ENCODE peak calls at places on chromosomes 11 and 22, in five cellular contexts. I, Y, F, G and W are unnamed samples.

GRCh38 chr11:123183391-123184099 is 11.5 kb downstream of the CLMP start:
- DNase-seq in I (no peak), Y (peak; percentile 47), F (no peak), G (no peak), W (no peak)

GRCh38 chr11:123755344-123755743 is 1.0 kb upstream of the OR6X1 start:
- DNase-seq in I (no peak), Y (no peak), F (no peak), G (no peak), W (no peak)

GRCh38 chr22:22156348-22156715 is 88.3 kb upstream of the VPREB1 start:
- DNase-seq in I (no peak), Y (no peak), F (no peak), G (no peak), W (no peak)

GRCh38 chr11:130037881-130038601 is 31.7 kb upstream of the APLP2 start:
- DNase-seq in I (no peak), Y (peak; percentile 80), F (no peak), G (no peak), W (no peak)

GRCh38 chr11:76203131-76203925 is 3.0 kb downstream of the WNT11 start:
- DNase-seq in I (no peak), Y (no peak), F (no peak), G (no peak), W (no peak)

GRCh38 chr11:83557638-83558037 is 271.5 kb upstream of the CCDC90B start:
- DNase-seq in I (no peak), Y (no peak), F (no peak), G (no peak), W (no peak)

GRCh38 chr11:12762696-12763324 is 88.6 kb downstream of the TEAD1 start:
- DNase-seq in I (no peak), Y (no peak), F (no peak), G (no peak), W (no peak)

GRCh38 chr11:132422725-132423124 is 1052.3 kb downstream of the NTM start:
- DNase-seq in I (no peak), Y (no peak), F (no peak), G (no peak), W (no peak)

GRCh38 chr11:103055174-103055890 is 36.6 kb downstream of the DCUN1D5 start:
- DNase-seq in I (peak; percentile 65), Y (peak; percentile 33), F (no peak), G (no peak), W (no peak)

GRCh38 chr11:73380321-73380720 is 4.1 kb downstream of the RELT start:
- DNase-seq in I (no peak), Y (no peak), F (no peak), G (no peak), W (no peak)

GRCh38 chr22:41387341-41387740 is 5.6 kb downstream of the TEF start:
- DNase-seq in I (no peak), Y (no peak), F (no peak), G (no peak), W (no peak)

GRCh38 chr11:55726715-55727324 is 46.4 kb upstream of the OR5D13 start:
- DNase-seq in I (no peak), Y (no peak), F (no peak), G (no peak), W (no peak)

GRCh38 chr11:111634981-111635705 is 32.9 kb downstream of the SIK2 start:
- DNase-seq in I (peak; percentile 66), Y (peak; percentile 44), F (no peak), G (no peak), W (no peak)

GRCh38 chr11:59263225-59263894 is 50.6 kb upstream of the MPEG1 start:
- DNase-seq in I (no peak), Y (peak; percentile 16), F (no peak), G (no peak), W (no peak)

GRCh38 chr11:67539588-67539987 is 16.3 kb upstream of the CABP2 start:
- DNase-seq in I (no peak), Y (no peak), F (no peak), G (no peak), W (no peak)

GRCh38 chr11:110529043-110529442 is 99.3 kb downstream of the FDX1 start:
- DNase-seq in I (no peak), Y (no peak), F (no peak), G (no peak), W (no peak)

GRCh38 chr11:16598032-16598431 is 140.4 kb upstream of the C11orf58 start:
- DNase-seq in I (no peak), Y (no peak), F (no peak), G (no peak), W (no peak)

GRCh38 chr11:111490496-111490895 is 21.7 kb downstream of the BTG4 start:
- DNase-seq in I (no peak), Y (no peak), F (no peak), G (no peak), W (no peak)

GRCh38 chr11:61814242-61814957 is 2.4 kb downstream of the FADS1 start:
- DNase-seq in I (no peak), Y (peak; percentile 17), F (peak; percentile 28), G (no peak), W (no peak)

GRCh38 chr11:47408598-47409439 is 429 bp downstream of the SLC39A13 start:
- DNase-seq in I (peak; percentile 87), Y (peak; percentile 82), F (no peak), G (no peak), W (peak; percentile 82)

GRCh38 chr11:118046964-118047700 is 29.7 kb upstream of the TMPRSS4 start:
- DNase-seq in I (no peak), Y (no peak), F (no peak), G (no peak), W (no peak)

GRCh38 chr11:86155210-86155844 is 86.4 kb upstream of the PICALM start:
- DNase-seq in I (no peak), Y (peak; percentile 80), F (no peak), G (no peak), W (no peak)

GRCh38 chr11:76796511-76797203 is 13.5 kb downstream of the TSKU start:
- DNase-seq in I (no peak), Y (no peak), F (peak; percentile 5), G (peak; percentile 74), W (peak; percentile 61)

GRCh38 chr11:1428762-1429316 is 39.1 kb downstream of the BRSK2 start:
- DNase-seq in I (no peak), Y (no peak), F (no peak), G (no peak), W (no peak)

GRCh38 chr22:42270512-42271190 is at the start of gene TCF20:
- DNase-seq in I (peak; percentile 62), Y (peak; percentile 70), F (peak; percentile 73), G (no peak), W (peak; percentile 85)

GRCh38 chr11:73570415-73571114 is 27.3 kb downstream of the FAM168A start:
- DNase-seq in I (peak; percentile 72), Y (peak; percentile 99), F (no peak), G (no peak), W (no peak)

GRCh38 chr11:119470316-119471266 is 47.6 kb upstream of the THY1 start:
- DNase-seq in I (peak; percentile 96), Y (peak; percentile 75), F (no peak), G (no peak), W (no peak)

GRCh38 chr22:35227248-35227647 is 30.0 kb upstream of the HMGXB4 start:
- DNase-seq in I (no peak), Y (no peak), F (no peak), G (no peak), W (no peak)

GRCh38 chr11:2088284-2088683 is 50.9 kb downstream of the IGF2 start:
- DNase-seq in I (no peak), Y (no peak), F (no peak), G (no peak), W (no peak)

GRCh38 chr11:134654161-134654915 is 242.3 kb upstream of the B3GAT1 start:
- DNase-seq in I (no peak), Y (no peak), F (no peak), G (no peak), W (peak; percentile 39)

GRCh38 chr11:73980001-73980960 is 2.4 kb downstream of the UCP2 start:
- DNase-seq in I (peak; percentile 20), Y (peak; percentile 26), F (no peak), G (no peak), W (peak; percentile 18)

DNA sequence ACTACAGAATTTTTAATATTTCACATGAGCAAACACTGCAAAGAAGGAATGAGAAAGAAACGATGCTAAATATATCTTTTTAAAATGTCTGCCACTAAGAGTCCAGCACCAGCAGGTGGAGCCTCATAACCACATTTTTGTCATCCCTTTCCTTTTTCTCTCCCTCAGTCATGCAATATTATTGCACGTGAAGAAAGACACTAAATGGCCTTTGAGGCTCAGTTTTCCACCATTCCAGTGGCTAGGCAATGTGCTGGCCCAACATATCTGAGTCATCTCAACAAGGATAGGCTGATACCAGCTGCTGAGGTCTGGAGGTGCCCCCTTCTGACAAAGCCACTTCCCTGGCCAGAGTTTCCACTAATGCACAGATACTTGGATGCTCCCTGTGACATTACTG is 1.8 kb downstream of the ALKBH8 start:
- DNase-seq in I (peak; percentile 66), Y (peak; percentile 48), F (peak; percentile 38), G (no peak), W (no peak)
- TF ChIP-seq CTCF in I (peak; percentile 77), Y (peak; percentile 69), F (peak; percentile 60), G (peak; percentile 50), W (peak; percentile 50)

DNA sequence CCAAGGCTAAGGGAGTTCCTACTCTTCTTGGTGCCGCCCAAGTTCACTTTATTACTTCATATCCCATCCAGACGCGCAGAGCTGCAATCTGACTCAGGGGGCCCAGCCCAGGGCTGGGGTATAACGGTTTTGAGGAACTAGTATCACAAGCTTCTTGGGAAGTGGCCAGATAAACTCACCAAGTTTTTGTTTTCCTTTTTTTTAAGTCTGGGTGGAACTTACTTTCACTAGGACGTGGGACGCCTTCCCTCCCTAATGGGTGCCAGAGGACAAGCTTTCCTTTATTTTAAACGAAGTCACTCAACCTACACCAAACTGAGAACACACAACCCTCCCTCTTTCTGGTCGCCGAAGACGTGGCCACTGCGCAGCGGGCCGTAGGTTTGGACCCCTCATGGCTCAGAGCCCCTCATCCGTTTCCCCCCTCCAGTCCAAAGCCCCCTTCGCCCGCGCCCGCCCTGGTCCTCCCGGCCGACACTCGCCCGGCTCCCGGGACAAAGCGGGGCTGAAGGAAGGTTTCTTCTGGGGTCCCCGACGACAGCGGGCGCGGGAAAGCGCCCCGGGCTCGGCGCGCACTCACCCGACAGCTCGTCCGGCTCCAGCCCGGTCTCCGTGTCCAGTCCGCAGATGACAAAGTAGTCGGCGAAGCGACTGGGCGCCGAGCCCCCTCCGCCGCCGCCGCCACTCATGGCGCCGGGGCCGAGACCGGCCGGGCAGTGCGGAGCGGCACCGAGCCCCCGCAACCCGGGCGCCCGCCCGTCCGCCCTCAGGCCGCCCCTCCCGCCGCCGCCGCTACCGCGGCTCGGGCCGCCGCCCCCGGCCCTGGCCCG is 554 bp downstream of the DENND5A start:
- DNase-seq in I (peak; percentile 81), Y (peak; percentile 70), F (peak; percentile 69), G (peak; percentile 85), W (peak; percentile 87)
- H3K27ac ChIP-seq in I (peak overlapping the region; percentile 91), Y (peak overlapping the region; percentile 33), F (peak overlapping the region; percentile 98), G (peak overlapping the region; percentile 97), W (peak overlapping the region; percentile 96)

GRCh38 chr11:14520086-14520901 is at the start of gene PSMA1:
- DNase-seq in I (peak; percentile 94), Y (peak; percentile 96), F (peak; percentile 91), G (peak; percentile 96), W (peak; percentile 82)
- TF ChIP-seq CTCF in I (no peak), Y (peak; percentile 20), F (peak; percentile 87), G (peak; percentile 33), W (peak; percentile 62)

DNA sequence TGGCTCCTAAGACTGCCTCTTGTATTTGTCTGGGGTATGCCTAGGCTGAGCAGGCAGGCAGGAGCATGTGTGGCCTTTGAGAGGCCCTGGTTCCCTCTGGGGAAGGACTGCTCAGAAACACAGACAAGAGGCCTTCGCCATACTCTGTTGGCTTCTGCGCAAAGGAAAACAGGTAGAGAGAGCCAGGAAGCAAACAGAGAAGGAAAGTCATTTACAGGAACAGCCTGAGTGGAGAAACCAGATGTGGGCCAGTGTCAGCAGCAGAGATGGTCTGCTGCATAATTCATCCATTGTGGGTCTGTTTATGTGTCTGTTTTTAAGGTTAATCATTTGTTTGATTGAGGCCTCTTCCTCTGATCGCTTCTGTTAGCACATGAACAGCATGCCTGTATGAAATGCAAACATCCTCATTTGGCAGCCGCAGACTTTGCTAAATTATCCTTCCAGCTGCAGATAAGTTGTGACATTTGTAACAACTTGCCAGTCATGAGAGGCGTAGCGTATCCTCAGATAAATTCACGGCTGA is 119.4 kb downstream of the GALNT18 start:
- DNase-seq in I (no peak), Y (no peak), F (no peak), G (no peak), W (no peak)
- H3K27ac ChIP-seq in I (no peak overlapping the region), Y (no peak overlapping the region), F (no peak overlapping the region), G (peak overlapping the region; percentile 58), W (peak overlapping the region; percentile 81)